ENCODE peak calls at places on chromosomes 12 and 14, in eight cellular contexts. One of them, this sample, is unnamed.

GRCh38 chr12:58249610-58250009 is 308.2 kb downstream of the ATP23 start:
- DNase-seq in cardiac muscle cell: peak; percentile 15
- DNase-seq in astrocyte: peak; percentile 19
- DNase-seq in tibial artery: no peak
- DNase-seq in psoas muscle: no peak
- DNase-seq in sigmoid colon: no peak
- DNase-seq in CD4-positive, alpha-beta T cell: no peak
- DNase-seq in mucosa of descending colon: no peak
- DNase-seq in this sample: no peak

GRCh38 chr12:72077111-72077820 is 138.6 kb downstream of the TPH2 start:
- DNase-seq in cardiac muscle cell: no peak
- DNase-seq in astrocyte: no peak
- DNase-seq in tibial artery: no peak
- DNase-seq in psoas muscle: no peak
- DNase-seq in sigmoid colon: no peak
- DNase-seq in CD4-positive, alpha-beta T cell: no peak
- DNase-seq in mucosa of descending colon: no peak
- DNase-seq in this sample: no peak

GRCh38 chr12:133231001-133231400 is 4.7 kb downstream of the ANHX start:
- DNase-seq in cardiac muscle cell: no peak
- DNase-seq in astrocyte: no peak
- DNase-seq in tibial artery: peak; percentile 51
- DNase-seq in psoas muscle: no peak
- DNase-seq in sigmoid colon: no peak
- DNase-seq in CD4-positive, alpha-beta T cell: no peak
- DNase-seq in mucosa of descending colon: no peak
- DNase-seq in this sample: no peak

GRCh38 chr12:122722347-122722746 is 5.7 kb upstream of the HCAR3 start:
- DNase-seq in cardiac muscle cell: no peak
- DNase-seq in astrocyte: no peak
- DNase-seq in tibial artery: no peak
- DNase-seq in psoas muscle: no peak
- DNase-seq in sigmoid colon: no peak
- DNase-seq in CD4-positive, alpha-beta T cell: no peak
- DNase-seq in mucosa of descending colon: no peak
- DNase-seq in this sample: no peak

GRCh38 chr12:95942106-95942531 is 295 bp downstream of the CCDC38 start:
- DNase-seq in cardiac muscle cell: no peak
- DNase-seq in astrocyte: peak; percentile 2
- DNase-seq in tibial artery: no peak
- DNase-seq in psoas muscle: no peak
- DNase-seq in sigmoid colon: no peak
- DNase-seq in CD4-positive, alpha-beta T cell: peak; percentile 2
- DNase-seq in mucosa of descending colon: no peak
- DNase-seq in this sample: no peak

GRCh38 chr12:49121047-49121696 is 10.0 kb downstream of the TUBA1B start:
- DNase-seq in cardiac muscle cell: peak; percentile 65
- DNase-seq in astrocyte: peak; percentile 36
- DNase-seq in tibial artery: no peak
- DNase-seq in psoas muscle: no peak
- DNase-seq in sigmoid colon: peak; percentile 67
- DNase-seq in CD4-positive, alpha-beta T cell: no peak
- DNase-seq in mucosa of descending colon: no peak
- DNase-seq in this sample: no peak

GRCh38 chr12:123010681-123011080 is 30.2 kb downstream of the ARL6IP4 start:
- DNase-seq in cardiac muscle cell: no peak
- DNase-seq in astrocyte: no peak
- DNase-seq in tibial artery: no peak
- DNase-seq in psoas muscle: peak; percentile 19
- DNase-seq in sigmoid colon: no peak
- DNase-seq in CD4-positive, alpha-beta T cell: no peak
- DNase-seq in mucosa of descending colon: no peak
- DNase-seq in this sample: no peak

GRCh38 chr12:7101047-7101693 is 7.8 kb downstream of the C1RL start:
- DNase-seq in cardiac muscle cell: no peak
- DNase-seq in astrocyte: no peak
- DNase-seq in tibial artery: peak; percentile 20
- DNase-seq in psoas muscle: no peak
- DNase-seq in sigmoid colon: peak; percentile 49
- DNase-seq in CD4-positive, alpha-beta T cell: no peak
- DNase-seq in mucosa of descending colon: no peak
- DNase-seq in this sample: no peak

GRCh38 chr12:120019197-120019596 is 30.2 kb downstream of the BICDL1 start:
- DNase-seq in cardiac muscle cell: no peak
- DNase-seq in astrocyte: no peak
- DNase-seq in tibial artery: no peak
- DNase-seq in psoas muscle: no peak
- DNase-seq in sigmoid colon: no peak
- DNase-seq in CD4-positive, alpha-beta T cell: no peak
- DNase-seq in mucosa of descending colon: no peak
- DNase-seq in this sample: no peak

GRCh38 chr14:71492346-71492745 is 439.9 kb upstream of the RGS6 start:
- DNase-seq in cardiac muscle cell: no peak
- DNase-seq in astrocyte: no peak
- DNase-seq in tibial artery: no peak
- DNase-seq in psoas muscle: no peak
- DNase-seq in sigmoid colon: no peak
- DNase-seq in CD4-positive, alpha-beta T cell: no peak
- DNase-seq in mucosa of descending colon: no peak
- DNase-seq in this sample: no peak

GRCh38 chr14:61620130-61620946 is 75.0 kb upstream of the HIF1A start:
- DNase-seq in cardiac muscle cell: no peak
- DNase-seq in astrocyte: peak; percentile 96
- DNase-seq in tibial artery: no peak
- DNase-seq in psoas muscle: no peak
- DNase-seq in sigmoid colon: no peak
- DNase-seq in CD4-positive, alpha-beta T cell: no peak
- DNase-seq in mucosa of descending colon: no peak
- DNase-seq in this sample: no peak

GRCh38 chr14:87332001-87332400 is 661.0 kb downstream of the GALC start:
- DNase-seq in cardiac muscle cell: no peak
- DNase-seq in astrocyte: peak; percentile 78
- DNase-seq in tibial artery: no peak
- DNase-seq in psoas muscle: no peak
- DNase-seq in sigmoid colon: no peak
- DNase-seq in CD4-positive, alpha-beta T cell: no peak
- DNase-seq in mucosa of descending colon: no peak
- DNase-seq in this sample: no peak

GRCh38 chr12:57864382-57864781 is 17.9 kb upstream of the CTDSP2 start:
- DNase-seq in cardiac muscle cell: no peak
- DNase-seq in astrocyte: no peak
- DNase-seq in tibial artery: no peak
- DNase-seq in psoas muscle: no peak
- DNase-seq in sigmoid colon: peak; percentile 65
- DNase-seq in CD4-positive, alpha-beta T cell: no peak
- DNase-seq in mucosa of descending colon: no peak
- DNase-seq in this sample: no peak

GRCh38 chr12:55737581-55738112 is 5.3 kb upstream of the GDF11 start:
- DNase-seq in cardiac muscle cell: peak; percentile 38
- DNase-seq in astrocyte: no peak
- DNase-seq in tibial artery: no peak
- DNase-seq in psoas muscle: no peak
- DNase-seq in sigmoid colon: peak; percentile 25
- DNase-seq in CD4-positive, alpha-beta T cell: no peak
- DNase-seq in mucosa of descending colon: no peak
- DNase-seq in this sample: no peak

GRCh38 chr12:88413561-88414095 is 166.6 kb downstream of the KITLG start:
- DNase-seq in cardiac muscle cell: no peak
- DNase-seq in astrocyte: no peak
- DNase-seq in tibial artery: no peak
- DNase-seq in psoas muscle: no peak
- DNase-seq in sigmoid colon: no peak
- DNase-seq in CD4-positive, alpha-beta T cell: no peak
- DNase-seq in mucosa of descending colon: no peak
- DNase-seq in this sample: no peak

GRCh38 chr12:76697849-76698248 is 66.1 kb upstream of the ZDHHC17 start:
- DNase-seq in cardiac muscle cell: no peak
- DNase-seq in astrocyte: no peak
- DNase-seq in tibial artery: no peak
- DNase-seq in psoas muscle: no peak
- DNase-seq in sigmoid colon: no peak
- DNase-seq in CD4-positive, alpha-beta T cell: no peak
- DNase-seq in mucosa of descending colon: no peak
- DNase-seq in this sample: no peak

GRCh38 chr12:46386360-46386867 is 13.8 kb upstream of the SLC38A2 start:
- DNase-seq in cardiac muscle cell: no peak
- DNase-seq in astrocyte: peak; percentile 98
- DNase-seq in tibial artery: no peak
- DNase-seq in psoas muscle: no peak
- DNase-seq in sigmoid colon: no peak
- DNase-seq in CD4-positive, alpha-beta T cell: no peak
- DNase-seq in mucosa of descending colon: no peak
- DNase-seq in this sample: no peak

GRCh38 chr14:20343855-20344205 is 395 bp downstream of the PARP2 start:
- DNase-seq in cardiac muscle cell: no peak
- DNase-seq in astrocyte: peak; percentile 20
- DNase-seq in tibial artery: no peak
- DNase-seq in psoas muscle: no peak
- DNase-seq in sigmoid colon: no peak
- DNase-seq in CD4-positive, alpha-beta T cell: no peak
- DNase-seq in mucosa of descending colon: no peak
- DNase-seq in this sample: no peak

DNA sequence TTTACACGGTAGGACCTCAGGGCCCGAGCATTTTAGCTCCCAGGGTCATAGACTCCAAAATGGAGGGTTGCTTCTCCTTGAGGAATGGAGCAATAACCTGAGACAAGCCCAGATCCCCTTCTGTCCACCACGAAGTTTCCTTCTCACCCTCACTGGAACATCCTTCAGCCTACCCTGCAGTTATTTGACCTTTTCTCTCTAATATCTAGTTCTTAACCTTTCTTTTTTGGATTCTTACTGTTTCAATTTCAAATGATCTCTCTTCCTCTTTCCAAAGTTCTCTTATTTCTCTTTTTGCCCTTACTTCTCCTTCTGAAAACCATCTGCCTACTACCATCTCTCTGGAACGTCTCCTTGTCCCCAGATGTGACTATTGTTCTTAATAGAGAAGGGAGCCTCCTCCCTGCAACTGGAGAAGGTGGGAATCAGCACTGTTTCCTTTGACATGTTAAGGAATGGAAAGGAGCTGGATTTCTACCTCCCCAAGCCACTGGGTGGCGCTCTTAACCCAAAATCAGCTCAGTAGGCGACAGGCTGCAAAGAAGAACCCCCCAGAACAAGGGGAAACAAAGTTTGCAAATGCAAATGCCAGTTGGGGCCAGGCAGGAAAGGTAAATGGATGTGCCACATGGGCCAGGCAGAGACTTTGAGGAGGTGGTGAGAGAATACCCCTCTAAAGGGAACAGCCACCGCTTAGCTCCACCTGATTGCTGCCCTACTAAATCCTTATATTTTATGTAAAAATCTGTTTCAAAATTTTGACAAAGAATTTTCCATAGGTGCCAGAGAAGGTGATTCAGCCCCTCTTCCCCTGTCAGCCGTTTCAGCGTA is 22.4 kb upstream of the PDE1B start:
- DNase-seq in cardiac muscle cell: peak; percentile 76
- DNase-seq in astrocyte: no peak
- DNase-seq in tibial artery: no peak
- DNase-seq in psoas muscle: no peak
- DNase-seq in sigmoid colon: no peak
- DNase-seq in CD4-positive, alpha-beta T cell: peak; percentile 18
- DNase-seq in mucosa of descending colon: no peak
- DNase-seq in this sample: peak; percentile 17
- TF ChIP-seq CTCF in cardiac muscle cell: peak; percentile 83
- TF ChIP-seq CTCF in astrocyte: peak; percentile 59
- TF ChIP-seq CTCF in tibial artery: peak; percentile 45
- TF ChIP-seq CTCF in psoas muscle: peak; percentile 41
- TF ChIP-seq CTCF in sigmoid colon: peak; percentile 51
- TF ChIP-seq CTCF in CD4-positive, alpha-beta T cell: peak; percentile 46
- TF ChIP-seq CTCF in mucosa of descending colon: no peak
- TF ChIP-seq CTCF in this sample: peak; percentile 56

DNA sequence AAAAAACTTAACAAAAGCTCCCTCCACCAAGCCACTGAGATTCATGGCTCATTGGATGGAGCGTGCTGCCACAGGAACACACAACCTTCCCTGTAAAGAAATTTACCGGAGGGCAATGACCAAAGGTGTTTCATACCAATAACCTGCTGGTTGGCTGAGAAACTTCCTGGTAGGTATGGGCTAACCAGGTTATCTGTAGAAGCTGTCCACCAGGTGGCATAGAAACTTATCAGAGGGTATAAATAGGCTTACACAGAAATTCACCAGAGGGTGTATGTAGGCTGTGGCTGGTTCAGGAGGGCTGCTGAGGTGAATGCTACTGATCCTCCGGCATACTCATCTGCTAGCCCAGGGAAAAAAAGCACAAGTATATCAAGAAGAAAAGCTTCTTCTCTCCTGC is 27.1 kb upstream of the MTERF2 start:
- DNase-seq in cardiac muscle cell: peak; percentile 16
- DNase-seq in astrocyte: no peak
- DNase-seq in tibial artery: no peak
- DNase-seq in psoas muscle: no peak
- DNase-seq in sigmoid colon: no peak
- DNase-seq in CD4-positive, alpha-beta T cell: no peak
- DNase-seq in mucosa of descending colon: no peak
- DNase-seq in this sample: no peak
- TF ChIP-seq CTCF in cardiac muscle cell: peak; percentile 6
- TF ChIP-seq CTCF in astrocyte: no peak
- TF ChIP-seq CTCF in tibial artery: no peak
- TF ChIP-seq CTCF in psoas muscle: peak; percentile 22
- TF ChIP-seq CTCF in sigmoid colon: no peak
- TF ChIP-seq CTCF in CD4-positive, alpha-beta T cell: no peak
- TF ChIP-seq CTCF in mucosa of descending colon: no peak
- TF ChIP-seq CTCF in this sample: no peak

GRCh38 chr12:131159660-131160059 is 206.0 kb downstream of the ADGRD1 start:
- DNase-seq in cardiac muscle cell: peak; percentile 46
- DNase-seq in astrocyte: no peak
- DNase-seq in tibial artery: no peak
- DNase-seq in psoas muscle: no peak
- DNase-seq in sigmoid colon: no peak
- DNase-seq in CD4-positive, alpha-beta T cell: no peak
- DNase-seq in mucosa of descending colon: no peak
- DNase-seq in this sample: no peak
- TF ChIP-seq CTCF in cardiac muscle cell: no peak
- TF ChIP-seq CTCF in astrocyte: no peak
- TF ChIP-seq CTCF in tibial artery: no peak
- TF ChIP-seq CTCF in psoas muscle: no peak
- TF ChIP-seq CTCF in sigmoid colon: no peak
- TF ChIP-seq CTCF in CD4-positive, alpha-beta T cell: no peak
- TF ChIP-seq CTCF in mucosa of descending colon: no peak
- TF ChIP-seq CTCF in this sample: no peak

DNA sequence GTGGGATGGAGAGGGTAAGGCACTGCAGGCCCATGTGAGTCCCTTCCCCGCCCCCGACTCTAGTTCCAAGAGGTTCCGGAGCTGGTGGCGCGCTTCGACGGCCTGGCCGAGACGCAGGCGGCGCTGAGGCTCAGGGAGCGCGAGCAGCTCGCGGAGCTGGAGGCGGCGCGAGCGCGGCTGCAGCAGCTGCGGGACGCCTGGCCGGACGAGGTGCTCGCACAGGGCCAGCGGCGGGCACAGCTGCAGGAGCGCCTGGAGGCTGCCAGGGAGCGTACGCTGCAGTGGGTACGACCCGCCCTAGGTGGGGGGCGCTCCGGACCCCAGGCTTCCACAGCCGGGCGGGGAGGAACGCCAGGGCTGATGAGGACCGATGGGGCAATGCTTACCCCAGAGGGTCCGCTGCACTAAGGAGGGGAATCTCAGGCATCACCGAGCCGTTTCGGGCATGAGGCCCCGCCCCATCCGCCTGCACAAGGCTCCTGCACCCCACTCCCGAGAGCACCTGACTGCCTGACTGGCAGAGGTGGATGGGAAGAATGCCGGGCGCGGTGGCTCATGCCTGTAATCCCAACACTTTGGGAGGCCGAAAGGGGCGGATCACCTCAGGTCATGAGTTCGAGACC is 4.9 kb downstream of the CFAP73 start:
- DNase-seq in cardiac muscle cell: peak; percentile 75
- DNase-seq in astrocyte: no peak
- DNase-seq in tibial artery: no peak
- DNase-seq in psoas muscle: no peak
- DNase-seq in sigmoid colon: no peak
- DNase-seq in CD4-positive, alpha-beta T cell: no peak
- DNase-seq in mucosa of descending colon: no peak
- DNase-seq in this sample: no peak
- TF ChIP-seq CTCF in cardiac muscle cell: no peak
- TF ChIP-seq CTCF in astrocyte: no peak
- TF ChIP-seq CTCF in tibial artery: no peak
- TF ChIP-seq CTCF in psoas muscle: no peak
- TF ChIP-seq CTCF in sigmoid colon: no peak
- TF ChIP-seq CTCF in CD4-positive, alpha-beta T cell: no peak
- TF ChIP-seq CTCF in mucosa of descending colon: no peak
- TF ChIP-seq CTCF in this sample: no peak

This sample was measured in natural killer cell.